ENCODE peak calls at places on chromosomes 6 and 20, in five cellular contexts. One of them, this sample, is unnamed.

GRCh38 chr20:23156170-23156841 is 70.2 kb upstream of the CD93 start:
- DNase-seq in BE2C: no peak
- DNase-seq in endothelial cell of umbilical vein: peak; percentile 65
- DNase-seq in esophagus squamous epithelium: no peak
- DNase-seq in lower leg skin: peak; percentile 75
- DNase-seq in this sample: no peak

GRCh38 chr20:24773751-24774201 is 175.3 kb upstream of the CST7 start:
- DNase-seq in lower leg skin: no peak
- DNase-seq in esophagus squamous epithelium: no peak
- DNase-seq in BE2C: no peak
- DNase-seq in endothelial cell of umbilical vein: no peak
- DNase-seq in this sample: no peak

GRCh38 chr6:109009761-109010612 is 84.7 kb downstream of the SESN1 start:
- DNase-seq in lower leg skin: no peak
- DNase-seq in endothelial cell of umbilical vein: no peak
- DNase-seq in esophagus squamous epithelium: no peak
- DNase-seq in BE2C: no peak
- DNase-seq in this sample: no peak

GRCh38 chr6:122869437-122870024 is 80.5 kb downstream of the SMPDL3A start:
- DNase-seq in BE2C: peak; percentile 19
- DNase-seq in esophagus squamous epithelium: no peak
- DNase-seq in lower leg skin: no peak
- DNase-seq in endothelial cell of umbilical vein: peak; percentile 26
- DNase-seq in this sample: peak; percentile 69

GRCh38 chr6:1310628-1311399 is 1.1 kb upstream of the FOXQ1 start:
- DNase-seq in BE2C: no peak
- DNase-seq in lower leg skin: peak; percentile 68
- DNase-seq in esophagus squamous epithelium: no peak
- DNase-seq in endothelial cell of umbilical vein: no peak
- DNase-seq in this sample: peak; percentile 39

GRCh38 chr6:48994811-48995210 is 468.2 kb downstream of the MMUT start:
- DNase-seq in lower leg skin: no peak
- DNase-seq in BE2C: no peak
- DNase-seq in esophagus squamous epithelium: no peak
- DNase-seq in endothelial cell of umbilical vein: no peak
- DNase-seq in this sample: no peak

GRCh38 chr20:12949429-12949980 is 59.3 kb upstream of the SPTLC3 start:
- DNase-seq in lower leg skin: no peak
- DNase-seq in endothelial cell of umbilical vein: no peak
- DNase-seq in esophagus squamous epithelium: no peak
- DNase-seq in BE2C: no peak
- DNase-seq in this sample: no peak

GRCh38 chr20:2606507-2607006 is 45.9 kb upstream of the NOP56 start:
- DNase-seq in esophagus squamous epithelium: no peak
- DNase-seq in endothelial cell of umbilical vein: no peak
- DNase-seq in BE2C: no peak
- DNase-seq in lower leg skin: no peak
- DNase-seq in this sample: no peak

GRCh38 chr6:158572653-158573541 is 13.0 kb downstream of the TMEM181 start:
- DNase-seq in endothelial cell of umbilical vein: no peak
- DNase-seq in esophagus squamous epithelium: no peak
- DNase-seq in BE2C: no peak
- DNase-seq in lower leg skin: no peak
- DNase-seq in this sample: no peak

GRCh38 chr6:82040405-82041221 is 206.9 kb downstream of the IBTK start:
- DNase-seq in BE2C: peak; percentile 50
- DNase-seq in endothelial cell of umbilical vein: peak; percentile 72
- DNase-seq in esophagus squamous epithelium: no peak
- DNase-seq in lower leg skin: peak; percentile 35
- DNase-seq in this sample: peak; percentile 67

GRCh38 chr6:19892250-19892649 is 55.1 kb downstream of the ID4 start:
- DNase-seq in lower leg skin: peak; percentile 86
- DNase-seq in esophagus squamous epithelium: no peak
- DNase-seq in BE2C: peak; percentile 11
- DNase-seq in endothelial cell of umbilical vein: no peak
- DNase-seq in this sample: no peak

GRCh38 chr6:21745543-21746337 is 152.2 kb downstream of the SOX4 start:
- DNase-seq in endothelial cell of umbilical vein: no peak
- DNase-seq in esophagus squamous epithelium: no peak
- DNase-seq in lower leg skin: no peak
- DNase-seq in BE2C: no peak
- DNase-seq in this sample: no peak

GRCh38 chr6:170085475-170086401 is 205.1 kb downstream of the DLL1 start:
- DNase-seq in esophagus squamous epithelium: no peak
- DNase-seq in BE2C: no peak
- DNase-seq in endothelial cell of umbilical vein: no peak
- DNase-seq in lower leg skin: no peak
- DNase-seq in this sample: no peak

GRCh38 chr6:168563656-168564055 is 122.7 kb downstream of the SMOC2 start:
- DNase-seq in endothelial cell of umbilical vein: no peak
- DNase-seq in esophagus squamous epithelium: no peak
- DNase-seq in lower leg skin: no peak
- DNase-seq in BE2C: no peak
- DNase-seq in this sample: no peak

GRCh38 chr20:62405108-62405980 is 1.7 kb downstream of the CABLES2 start:
- DNase-seq in esophagus squamous epithelium: no peak
- DNase-seq in lower leg skin: no peak
- DNase-seq in BE2C: peak; percentile 63
- DNase-seq in endothelial cell of umbilical vein: peak; percentile 24
- DNase-seq in this sample: peak; percentile 83

GRCh38 chr6:5765141-5765760 is 241.5 kb downstream of the NRN1 start:
- DNase-seq in lower leg skin: no peak
- DNase-seq in BE2C: no peak
- DNase-seq in endothelial cell of umbilical vein: no peak
- DNase-seq in esophagus squamous epithelium: no peak
- DNase-seq in this sample: no peak

GRCh38 chr20:48283470-48284110 is 498.3 kb upstream of the SULF2 start:
- DNase-seq in BE2C: no peak
- DNase-seq in endothelial cell of umbilical vein: peak; percentile 99
- DNase-seq in esophagus squamous epithelium: no peak
- DNase-seq in lower leg skin: peak; percentile 26
- DNase-seq in this sample: no peak

DNA sequence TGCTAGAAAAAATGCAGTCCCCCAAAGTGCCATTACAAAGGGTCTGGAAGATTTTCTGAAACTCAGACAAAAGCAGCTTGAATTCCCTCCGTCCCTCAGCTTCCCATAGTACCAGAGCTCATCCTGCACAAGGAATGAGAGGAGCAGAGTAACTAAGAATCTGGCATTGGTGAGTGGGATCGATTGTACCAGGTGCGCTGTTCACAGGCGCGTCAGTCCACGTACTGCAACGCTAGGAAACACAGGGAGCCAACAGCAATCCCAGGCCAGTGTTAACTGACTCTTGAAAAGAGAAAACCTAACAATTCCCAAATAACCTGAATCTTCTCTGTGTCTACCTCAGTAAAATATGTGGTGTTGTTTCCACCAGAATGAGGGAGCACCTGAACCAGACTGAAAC is 77.9 kb downstream of the GCNT2 start:
- DNase-seq in BE2C: no peak
- DNase-seq in lower leg skin: no peak
- DNase-seq in endothelial cell of umbilical vein: no peak
- DNase-seq in esophagus squamous epithelium: no peak
- DNase-seq in this sample: no peak
- H3K4me3 ChIP-seq in BE2C: no peak overlapping the region
- H3K4me3 ChIP-seq in lower leg skin: no peak overlapping the region
- H3K4me3 ChIP-seq in endothelial cell of umbilical vein: no peak overlapping the region
- H3K4me3 ChIP-seq in esophagus squamous epithelium: no peak overlapping the region
- H3K4me3 ChIP-seq in this sample: no peak overlapping the region

GRCh38 chr6:163120223-163120622 is 294.3 kb upstream of the QKI start:
- DNase-seq in esophagus squamous epithelium: no peak
- DNase-seq in BE2C: no peak
- DNase-seq in endothelial cell of umbilical vein: no peak
- DNase-seq in lower leg skin: no peak
- DNase-seq in this sample: no peak
- TF ChIP-seq CTCF in esophagus squamous epithelium: no peak
- TF ChIP-seq CTCF in BE2C: no peak
- TF ChIP-seq CTCF in endothelial cell of umbilical vein: no peak
- TF ChIP-seq CTCF in lower leg skin: no peak
- TF ChIP-seq CTCF in this sample: peak; percentile 25

GRCh38 chr6:27812078-27812804 is 100.0 kb downstream of the OR2B2 start:
- DNase-seq in BE2C: no peak
- DNase-seq in endothelial cell of umbilical vein: no peak
- DNase-seq in lower leg skin: no peak
- DNase-seq in esophagus squamous epithelium: no peak
- DNase-seq in this sample: no peak

GRCh38 chr6:27816906-27817305 is 95.3 kb downstream of the OR2B2 start:
- DNase-seq in endothelial cell of umbilical vein: no peak
- DNase-seq in esophagus squamous epithelium: no peak
- DNase-seq in lower leg skin: no peak
- DNase-seq in BE2C: no peak
- DNase-seq in this sample: no peak

GRCh38 chr6:27812805-27813626 is 99.2 kb downstream of the OR2B2 start:
- DNase-seq in esophagus squamous epithelium: no peak
- DNase-seq in endothelial cell of umbilical vein: no peak
- DNase-seq in lower leg skin: no peak
- DNase-seq in BE2C: no peak
- DNase-seq in this sample: no peak

GRCh38 chr6:27811383-27811782 is 100.8 kb downstream of the OR2B2 start:
- DNase-seq in BE2C: no peak
- DNase-seq in lower leg skin: no peak
- DNase-seq in endothelial cell of umbilical vein: no peak
- DNase-seq in esophagus squamous epithelium: no peak
- DNase-seq in this sample: no peak

DNA sequence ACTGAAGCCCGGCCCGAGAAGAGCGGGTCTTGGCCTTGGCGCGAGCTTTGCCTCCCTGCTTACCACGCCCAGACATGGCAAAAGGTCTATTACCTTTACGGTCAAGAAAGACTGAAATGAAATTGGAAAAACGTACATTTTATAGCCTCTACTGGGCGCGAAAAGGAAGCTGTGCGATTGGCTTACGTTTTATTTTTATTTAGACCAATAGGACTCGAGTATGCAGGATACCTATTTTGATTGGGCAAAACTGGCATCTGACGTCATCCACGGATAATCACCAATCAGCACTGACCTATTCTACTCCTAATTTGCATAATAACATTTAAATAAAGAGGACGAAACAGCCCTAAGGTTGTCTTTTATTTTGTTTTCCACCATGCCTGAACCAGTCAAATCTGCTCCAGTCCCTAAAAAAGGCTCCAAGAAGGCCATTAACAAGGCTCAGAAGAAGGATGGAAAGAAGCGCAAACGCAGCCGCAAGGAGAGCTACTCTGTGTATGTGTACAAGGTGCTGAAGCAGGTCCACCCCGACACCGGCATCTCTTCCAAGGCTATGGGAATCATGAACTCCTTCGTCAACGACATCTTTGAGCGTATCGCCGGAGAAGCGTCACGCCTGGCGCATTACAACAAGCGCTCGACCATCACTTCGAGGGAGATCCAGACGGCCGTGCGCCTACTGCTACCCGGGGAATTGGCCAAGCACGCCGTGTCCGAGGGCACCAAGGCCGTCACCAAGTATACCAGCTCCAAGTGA is 97.4 kb downstream of the OR2B2 start:
- DNase-seq in BE2C: peak; percentile 81
- DNase-seq in esophagus squamous epithelium: no peak
- DNase-seq in endothelial cell of umbilical vein: peak; percentile 97
- DNase-seq in lower leg skin: peak; percentile 80
- DNase-seq in this sample: peak; percentile 88
- H3K4me3 ChIP-seq in BE2C: peak overlapping the region; percentile 69
- H3K4me3 ChIP-seq in esophagus squamous epithelium: peak overlapping the region; percentile 45
- H3K4me3 ChIP-seq in endothelial cell of umbilical vein: peak overlapping the region; percentile 47
- H3K4me3 ChIP-seq in lower leg skin: peak overlapping the region; percentile 11
- H3K4me3 ChIP-seq in this sample: peak overlapping the region; percentile 48

GRCh38 chr6:134451529-134451928 is 133.6 kb upstream of the SGK1 start:
- DNase-seq in endothelial cell of umbilical vein: no peak
- DNase-seq in esophagus squamous epithelium: no peak
- DNase-seq in BE2C: no peak
- DNase-seq in lower leg skin: no peak
- DNase-seq in this sample: no peak
- TF ChIP-seq CTCF in endothelial cell of umbilical vein: no peak
- TF ChIP-seq CTCF in esophagus squamous epithelium: no peak
- TF ChIP-seq CTCF in BE2C: no peak
- TF ChIP-seq CTCF in lower leg skin: no peak
- TF ChIP-seq CTCF in this sample: no peak

DNA sequence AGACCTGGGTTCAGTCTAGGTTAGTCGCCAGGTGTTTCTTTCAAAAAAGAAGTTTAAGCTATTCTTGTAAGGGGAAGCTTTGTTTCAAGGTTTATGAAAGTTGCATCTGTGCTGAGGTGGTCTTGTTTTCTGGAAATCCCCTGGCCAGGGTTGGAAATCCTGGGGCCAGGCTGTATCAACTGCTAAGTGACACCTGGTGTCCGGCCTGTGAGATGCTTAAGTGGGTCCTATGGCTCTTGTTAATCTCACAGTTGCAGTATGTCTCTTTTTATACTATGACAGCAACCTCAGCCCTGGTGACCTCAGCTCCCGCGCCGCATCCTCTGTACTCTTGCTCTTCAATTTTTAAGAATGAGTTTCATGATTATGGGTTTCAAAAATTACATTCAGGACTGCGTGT is 72.0 kb downstream of the CHMP4B start:
- DNase-seq in esophagus squamous epithelium: no peak
- DNase-seq in endothelial cell of umbilical vein: no peak
- DNase-seq in BE2C: no peak
- DNase-seq in lower leg skin: no peak
- DNase-seq in this sample: no peak
- H3K4me3 ChIP-seq in esophagus squamous epithelium: no peak overlapping the region
- H3K4me3 ChIP-seq in endothelial cell of umbilical vein: no peak overlapping the region
- H3K4me3 ChIP-seq in BE2C: no peak overlapping the region
- H3K4me3 ChIP-seq in lower leg skin: no peak overlapping the region
- H3K4me3 ChIP-seq in this sample: no peak overlapping the region

GRCh38 chr6:44698602-44699001 is 311.1 kb downstream of the CDC5L start:
- DNase-seq in esophagus squamous epithelium: no peak
- DNase-seq in endothelial cell of umbilical vein: no peak
- DNase-seq in lower leg skin: no peak
- DNase-seq in BE2C: no peak
- DNase-seq in this sample: no peak

GRCh38 chr6:44700422-44700821 is 312.9 kb downstream of the CDC5L start:
- DNase-seq in endothelial cell of umbilical vein: no peak
- DNase-seq in lower leg skin: no peak
- DNase-seq in esophagus squamous epithelium: no peak
- DNase-seq in BE2C: no peak
- DNase-seq in this sample: no peak

GRCh38 chr6:44699851-44700250 is 312.3 kb downstream of the CDC5L start:
- DNase-seq in endothelial cell of umbilical vein: no peak
- DNase-seq in esophagus squamous epithelium: no peak
- DNase-seq in lower leg skin: no peak
- DNase-seq in BE2C: no peak
- DNase-seq in this sample: no peak

GRCh38 chr6:44697333-44697732 is 309.8 kb downstream of the CDC5L start:
- DNase-seq in lower leg skin: no peak
- DNase-seq in esophagus squamous epithelium: no peak
- DNase-seq in endothelial cell of umbilical vein: no peak
- DNase-seq in BE2C: no peak
- DNase-seq in this sample: peak; percentile 33

GRCh38 chr6:44699082-44699481 is 311.6 kb downstream of the CDC5L start:
- DNase-seq in esophagus squamous epithelium: no peak
- DNase-seq in lower leg skin: no peak
- DNase-seq in endothelial cell of umbilical vein: no peak
- DNase-seq in BE2C: no peak
- DNase-seq in this sample: no peak
- TF ChIP-seq CTCF in esophagus squamous epithelium: no peak
- TF ChIP-seq CTCF in lower leg skin: no peak
- TF ChIP-seq CTCF in endothelial cell of umbilical vein: no peak
- TF ChIP-seq CTCF in BE2C: no peak
- TF ChIP-seq CTCF in this sample: no peak